ENCODE peak calls at places on chromosomes 6 and 20, in six cellular contexts. R is body of pancreas, B is neural progenitor cell, P is lung, N is astrocyte, D is coronary artery. Z is an unnamed sample.

GRCh38 chr6:107786709-107787588 is 37.2 kb downstream of the SCML4 start:
- DNase-seq in N (no peak), P (no peak), R (no peak), D (no peak), B (no peak), Z (no peak)

GRCh38 chr6:27771240-27771639 is 141.0 kb downstream of the OR2B2 start:
- DNase-seq in D (no peak), R (no peak), N (no peak), P (no peak), B (peak), Z (no peak)

GRCh38 chr6:90458353-90459224 is 128.3 kb downstream of the MAP3K7 start:
- DNase-seq in D (no peak), N (peak), R (no peak), B (no peak), P (no peak), Z (no peak)

GRCh38 chr6:16669227-16669626 is 92.0 kb downstream of the ATXN1 start:
- DNase-seq in N (peak), P (no peak), R (no peak), D (no peak), B (no peak), Z (no peak)

GRCh38 chr20:59777321-59777705 is 156.1 kb downstream of the SYCP2 start:
- DNase-seq in D (peak), B (no peak), P (no peak), R (no peak), N (no peak), Z (no peak)

GRCh38 chr6:134046054-134046453 is 6.4 kb downstream of the SLC2A12 start:
- DNase-seq in R (no peak), P (no peak), B (no peak), N (no peak), D (no peak), Z (no peak)

GRCh38 chr6:72554761-72555221 is 67.1 kb upstream of the KCNQ5 start:
- DNase-seq in D (no peak), N (peak), P (no peak), B (no peak), R (no peak), Z (no peak)

GRCh38 chr6:40247516-40248115 is 313.4 kb upstream of the MOCS1 start:
- DNase-seq in B (no peak), P (no peak), R (no peak), N (no peak), D (peak), Z (no peak)

DNA sequence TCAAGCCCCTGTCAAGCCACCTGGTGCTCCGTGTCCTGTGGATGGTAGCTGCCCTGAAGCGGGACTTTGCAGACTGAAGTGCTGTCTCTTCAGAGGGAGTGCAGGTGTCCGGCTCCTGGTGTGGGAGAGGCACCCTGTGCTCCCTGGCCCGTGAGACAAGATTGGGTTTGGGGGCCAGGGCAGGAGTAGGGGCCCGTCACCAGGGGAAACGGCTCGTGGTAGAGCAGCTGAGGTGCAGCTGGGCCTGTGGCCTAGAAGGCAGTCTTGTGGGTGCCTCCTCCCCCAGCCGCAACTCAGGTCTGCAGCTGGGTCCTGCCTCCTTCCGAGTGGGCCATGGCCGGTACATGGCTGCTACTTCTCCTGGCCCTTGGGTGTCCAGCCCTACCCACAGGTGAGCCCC is at the start of gene PTCRA:
- DNase-seq in R (no peak), D (no peak), N (no peak), P (no peak), B (no peak), Z (no peak)
- H3K27ac ChIP-seq in R (no peak), D (no peak), N (no peak), P (no peak), B (no peak), Z (no peak)

GRCh38 chr6:3706547-3707467 is 44.7 kb downstream of the PXDC1 start:
- DNase-seq in B (no peak), P (no peak), R (no peak), D (no peak), N (no peak), Z (no peak)
- H3K27ac ChIP-seq in B (no peak), P (no peak), R (no peak), D (no peak), N (no peak), Z (no peak)

GRCh38 chr6:2558098-2558770 is 192.5 kb downstream of the MYLK4 start:
- DNase-seq in N (no peak), P (no peak), R (no peak), D (no peak), B (no peak), Z (no peak)
- H3K27ac ChIP-seq in N (no peak), P (no peak), R (no peak), D (no peak), B (no peak), Z (no peak)

GRCh38 chr6:161254126-161254753 is 19.6 kb downstream of the AGPAT4 start:
- DNase-seq in D (no peak), B (no peak), N (no peak), P (no peak), R (no peak), Z (peak)
- H3K27ac ChIP-seq in D (no peak), B (peak), N (no peak), P (no peak), R (no peak), Z (peak)

DNA sequence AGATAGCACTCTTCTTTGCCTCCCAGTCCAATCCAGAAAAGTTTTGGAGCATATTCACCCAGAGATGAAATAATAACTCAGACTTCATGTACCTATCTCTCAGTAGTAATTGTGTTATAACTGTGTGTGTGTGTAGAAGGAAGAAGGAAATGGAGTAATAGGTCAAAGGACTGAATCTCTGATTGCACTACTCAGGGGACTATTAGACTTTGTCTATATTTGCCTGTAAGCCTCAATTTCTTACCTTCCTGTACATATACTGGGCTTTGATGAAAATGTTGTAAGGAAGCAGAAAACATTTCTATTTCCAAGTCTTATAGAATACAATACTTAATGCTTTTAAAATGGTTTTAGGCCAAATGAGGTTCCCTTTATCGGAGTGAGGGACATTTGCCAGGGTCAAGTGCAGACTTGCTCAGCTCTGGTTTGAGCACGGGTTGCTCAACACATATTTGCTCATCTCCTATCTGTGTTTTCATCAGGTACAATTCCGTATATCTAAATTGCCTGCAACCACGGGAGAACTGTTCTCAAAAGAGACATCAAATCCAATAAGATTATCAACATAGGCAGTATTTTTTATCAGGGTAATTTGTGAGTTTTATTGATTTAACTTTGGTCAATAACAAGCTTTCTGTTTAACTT is 28.3 kb downstream of the MEP1A start:
- DNase-seq in R (no peak), N (no peak), P (no peak), D (no peak), B (no peak), Z (peak)
- H3K27ac ChIP-seq in R (no peak), N (no peak), P (no peak), D (no peak), B (no peak), Z (peak)

GRCh38 chr20:62799873-62800272 is 3.6 kb downstream of the MRGBP start:
- DNase-seq in N (no peak), R (no peak), B (no peak), D (no peak), P (no peak), Z (no peak)
- H3K27ac ChIP-seq in N (no peak), R (no peak), B (no peak), D (no peak), P (no peak), Z (no peak)

Z was measured in hepatocyte.